ENCODE peak calls at places on chromosomes 11 and 22, in seven cellular contexts. E, K, T, I, O, X and N are unnamed samples.

GRCh38 chr11:25860677-25861445 is 471.1 kb upstream of the ANO3 start:
- DNase-seq in E (no peak), K (peak; percentile 17), T (no peak), I (no peak), O (no peak), X (peak; percentile 38), N (peak; percentile 16)

GRCh38 chr11:60939828-60940227 is 12.1 kb downstream of the SLC15A3 start:
- DNase-seq in E (no peak), K (no peak), T (no peak), I (no peak), O (no peak), X (peak; percentile 68), N (no peak)

GRCh38 chr11:61281581-61282250 is 13.4 kb downstream of the VWCE start:
- DNase-seq in E (no peak), K (no peak), T (no peak), I (no peak), O (no peak), X (peak; percentile 68), N (no peak)

GRCh38 chr11:65417702-65418430 is 4.7 kb upstream of the NEAT1 start:
- DNase-seq in E (peak; percentile 30), K (peak; percentile 15), T (peak; percentile 23), I (peak; percentile 59), O (no peak), X (peak; percentile 74), N (no peak)

GRCh38 chr22:26360169-26360885 is 68.7 kb upstream of the ASPHD2 start:
- DNase-seq in E (peak; percentile 54), K (peak; percentile 75), T (peak; percentile 58), I (peak; percentile 33), O (peak; percentile 15), X (peak; percentile 78), N (peak; percentile 82)

GRCh38 chr22:37735054-37735453 is 38.2 kb downstream of the TRIOBP start:
- DNase-seq in E (no peak), K (peak; percentile 38), T (peak; percentile 36), I (no peak), O (no peak), X (peak; percentile 70), N (no peak)

GRCh38 chr11:12232160-12232559 is 121.8 kb downstream of the MICAL2 start:
- DNase-seq in E (no peak), K (no peak), T (peak; percentile 57), I (no peak), O (no peak), X (no peak), N (peak; percentile 38)

GRCh38 chr11:107591098-107591445 is at the start of gene ELMOD1:
- DNase-seq in E (peak; percentile 31), K (no peak), T (peak; percentile 3), I (no peak), O (no peak), X (peak; percentile 78), N (peak; percentile 61)